ENCODE peak calls at places on chromosomes 3 and 15, in six cellular contexts. N is foreskin keratinocyte; E is activated T-helper 9 cell treated with anti-CD3 and anti-CD28 coated beads, Interleukin-2, amount 50 U/mL, for 16 hours; P is bronchial epithelial cell; Z is stimulated activated naive B cell treated with anti-CD40 and anti-IgM and Interleukin-4, amounts not matched to agents 10 μg/mL and 1 μg/mL and 100 μg/mL, for 72 hours; R is kidney. H is an unnamed sample.
A peak's percentile ranks its signal among the peaks of the same experiment; 100 is the strongest.

GRCh38 chr3:60617188-60617587 is 634.1 kb downstream of the FHIT start:
- DNase-seq in N (no peak), E (no peak), P (no peak), Z (no peak), R (no peak), H (no peak)

GRCh38 chr15:31312220-31312619 is 14.4 kb upstream of the KLF13 start:
- DNase-seq in N (no peak), E (no peak), P (no peak), Z (no peak), R (no peak), H (no peak)

GRCh38 chr3:186997061-186998054 is 67.0 kb downstream of the ST6GAL1 start:
- DNase-seq in N (no peak), E (no peak), P (no peak), Z (no peak), R (no peak), H (no peak)

GRCh38 chr15:70248116-70249025 is 150.7 kb upstream of the TLE3 start:
- DNase-seq in N (no peak), E (no peak), P (no peak), Z (no peak), R (peak; percentile 72), H (peak; percentile 40)

GRCh38 chr3:45026038-45026437 is at the start of gene CLEC3B:
- DNase-seq in N (no peak), E (no peak), P (peak; percentile 31), Z (no peak), R (peak; percentile 88), H (peak; percentile 92)

GRCh38 chr15:25233766-25234350 is 205.0 kb downstream of the UBE3A start:
- DNase-seq in N (no peak), E (no peak), P (no peak), Z (no peak), R (peak; percentile 59), H (no peak)

GRCh38 chr15:33242165-33242564 is 47.7 kb upstream of the FMN1 start:
- DNase-seq in N (peak; percentile 99), E (no peak), P (peak; percentile 100), Z (no peak), R (no peak), H (no peak)

GRCh38 chr3:123314409-123315270 is 112.9 kb downstream of the SEC22A start:
- DNase-seq in N (no peak), E (no peak), P (no peak), Z (no peak), R (peak; percentile 26), H (no peak)

GRCh38 chr3:138862924-138863775 is 28.4 kb upstream of the PIK3CB start:
- DNase-seq in N (peak; percentile 76), E (no peak), P (peak; percentile 97), Z (no peak), R (no peak), H (no peak)

GRCh38 chr3:16448691-16449090 is 64.8 kb downstream of the RFTN1 start:
- DNase-seq in N (peak; percentile 83), E (no peak), P (peak; percentile 92), Z (no peak), R (peak; percentile 82), H (peak; percentile 95)

GRCh38 chr3:4752201-4753072 is 226.8 kb upstream of the BHLHE40 start:
- DNase-seq in N (peak; percentile 64), E (no peak), P (no peak), Z (no peak), R (peak; percentile 79), H (no peak)

GRCh38 chr3:194944526-194944925 is 258.8 kb downstream of the FAM43A start:
- DNase-seq in N (no peak), E (no peak), P (no peak), Z (no peak), R (no peak), H (no peak)

GRCh38 chr3:172447611-172448579 is at the start of gene GHSR:
- DNase-seq in N (no peak), E (no peak), P (no peak), Z (no peak), R (peak; percentile 56), H (no peak)

GRCh38 chr3:177681852-177682251 is 484.6 kb upstream of the TBL1XR1 start:
- DNase-seq in N (no peak), E (no peak), P (no peak), Z (no peak), R (no peak), H (no peak)

GRCh38 chr3:180048840-180049239 is 12.1 kb upstream of the PEX5L start:
- DNase-seq in N (no peak), E (no peak), P (peak; percentile 42), Z (no peak), R (no peak), H (no peak)

GRCh38 chr3:60912876-60913275 is 338.4 kb downstream of the FHIT start:
- DNase-seq in N (peak; percentile 88), E (no peak), P (peak; percentile 99), Z (no peak), R (no peak), H (no peak)

GRCh38 chr3:112497897-112498548 is 1.2 kb downstream of the BTLA start:
- DNase-seq in N (no peak), E (no peak), P (no peak), Z (no peak), R (no peak), H (no peak)

GRCh38 chr15:68820205-68820588 is 498 bp downstream of the ANP32A start:
- DNase-seq in N (no peak), E (peak; percentile 59), P (no peak), Z (peak; percentile 64), R (peak; percentile 86), H (no peak)

GRCh38 chr3:14286887-14287496 is 108.4 kb downstream of the LSM3 start:
- DNase-seq in N (no peak), E (no peak), P (no peak), Z (no peak), R (no peak), H (no peak)

GRCh38 chr3:99967796-99968195 is 146.5 kb downstream of the FILIP1L start:
- DNase-seq in N (peak; percentile 75), E (no peak), P (peak; percentile 82), Z (no peak), R (no peak), H (no peak)

GRCh38 chr3:128075516-128076464 is 23.6 kb downstream of the SEC61A1 start:
- DNase-seq in N (no peak), E (peak; percentile 81), P (peak; percentile 77), Z (peak; percentile 72), R (peak; percentile 95), H (peak; percentile 97)

GRCh38 chr15:25727116-25727515 is 136.0 kb downstream of the ATP10A start:
- DNase-seq in N (no peak), E (no peak), P (no peak), Z (no peak), R (no peak), H (no peak)

GRCh38 chr3:85801955-85802354 is 843.2 kb downstream of the CADM2 start:
- DNase-seq in N (no peak), E (no peak), P (peak; percentile 49), Z (no peak), R (no peak), H (no peak)

GRCh38 chr3:64977308-64978100 is 289.7 kb upstream of the ADAMTS9 start:
- DNase-seq in N (peak; percentile 98), E (no peak), P (peak; percentile 93), Z (no peak), R (peak; percentile 67), H (no peak)

GRCh38 chr3:158935846-158936245 is 134.0 kb downstream of the MFSD1 start:
- DNase-seq in N (no peak), E (no peak), P (peak; percentile 35), Z (no peak), R (no peak), H (no peak)

GRCh38 chr3:191136347-191136746 is 62.7 kb upstream of the OSTN start:
- DNase-seq in N (no peak), E (no peak), P (peak; percentile 28), Z (no peak), R (no peak), H (no peak)